ENCODE peak calls at places on chromosomes 5 and 9, in five cellular contexts. C, I, Z, M and K are unnamed samples.

GRCh38 chr9:121699271-121700164 is 48.1 kb downstream of the DAB2IP start:
- DNase-seq in I (peak; percentile 68), Z (peak; percentile 20), M (peak; percentile 77), C (peak; percentile 60), K (peak; percentile 65)

GRCh38 chr9:37033753-37034319 is at the start of gene PAX5:
- DNase-seq in C (no peak), Z (no peak), I (no peak), M (no peak), K (no peak)

GRCh38 chr5:60494144-60494543 is 205.8 kb downstream of the DEPDC1B start:
- DNase-seq in M (no peak), Z (no peak), C (no peak), I (no peak), K (no peak)

GRCh38 chr9:135463140-135463539 is 16.4 kb upstream of the PPP1R26 start:
- DNase-seq in C (peak; percentile 63), M (no peak), Z (no peak), I (no peak), K (no peak)

GRCh38 chr5:14668247-14668646 is 3.7 kb downstream of the OTULIN start:
- DNase-seq in C (no peak), Z (no peak), M (no peak), I (no peak), K (no peak)

GRCh38 chr9:74951725-74952151 is 974 bp downstream of the C9orf40 start:
- DNase-seq in Z (peak; percentile 38), M (peak; percentile 34), C (no peak), I (peak; percentile 55), K (peak; percentile 35)

GRCh38 chr5:127306036-127306435 is 15.4 kb downstream of the MEGF10 start:
- DNase-seq in M (no peak), C (no peak), I (no peak), Z (no peak), K (no peak)

GRCh38 chr5:35369965-35370790 is 139.9 kb upstream of the PRLR start:
- DNase-seq in C (no peak), I (no peak), M (no peak), Z (peak; percentile 76), K (no peak)

GRCh38 chr5:34789021-34789531 is 49.9 kb upstream of the TTC23L start:
- DNase-seq in M (no peak), Z (no peak), I (no peak), C (no peak), K (peak; percentile 70)

GRCh38 chr9:95138474-95138873 is 179.0 kb downstream of the FANCC start:
- DNase-seq in C (no peak), M (no peak), I (no peak), Z (no peak), K (no peak)

GRCh38 chr9:136853596-136854112 is 1.5 kb downstream of the MAMDC4 start:
- DNase-seq in Z (no peak), C (no peak), I (peak; percentile 25), M (peak; percentile 13), K (no peak)

GRCh38 chr5:75361310-75361709 is 24.3 kb downstream of the HMGCR start:
- DNase-seq in C (no peak), Z (no peak), I (no peak), M (no peak), K (no peak)

GRCh38 chr5:8943301-8943700 is 602.6 kb downstream of the SEMA5A start:
- DNase-seq in M (no peak), C (no peak), Z (no peak), I (no peak), K (no peak)

GRCh38 chr5:21159526-21160059 is 1171.6 kb upstream of the CDH18 start:
- DNase-seq in I (no peak), M (no peak), Z (no peak), C (no peak), K (no peak)

GRCh38 chr5:172187118-172188032 is 649 bp downstream of the STK10 start:
- DNase-seq in C (peak; percentile 90), I (peak; percentile 81), Z (peak; percentile 27), M (peak; percentile 58), K (no peak)

GRCh38 chr5:1763960-1764605 is 35.6 kb downstream of the MRPL36 start:
- DNase-seq in Z (no peak), I (no peak), M (no peak), C (peak; percentile 39), K (no peak)

GRCh38 chr5:39639618-39640078 is 214.9 kb upstream of the DAB2 start:
- DNase-seq in I (no peak), M (no peak), C (no peak), Z (no peak), K (no peak)

GRCh38 chr5:150338546-150338945 is 19.0 kb upstream of the TCOF1 start:
- DNase-seq in M (no peak), Z (no peak), C (no peak), I (no peak), K (no peak)

GRCh38 chr9:110835859-110836271 is 167.3 kb downstream of the MUSK start:
- DNase-seq in C (no peak), M (no peak), Z (no peak), I (no peak), K (no peak)

DNA sequence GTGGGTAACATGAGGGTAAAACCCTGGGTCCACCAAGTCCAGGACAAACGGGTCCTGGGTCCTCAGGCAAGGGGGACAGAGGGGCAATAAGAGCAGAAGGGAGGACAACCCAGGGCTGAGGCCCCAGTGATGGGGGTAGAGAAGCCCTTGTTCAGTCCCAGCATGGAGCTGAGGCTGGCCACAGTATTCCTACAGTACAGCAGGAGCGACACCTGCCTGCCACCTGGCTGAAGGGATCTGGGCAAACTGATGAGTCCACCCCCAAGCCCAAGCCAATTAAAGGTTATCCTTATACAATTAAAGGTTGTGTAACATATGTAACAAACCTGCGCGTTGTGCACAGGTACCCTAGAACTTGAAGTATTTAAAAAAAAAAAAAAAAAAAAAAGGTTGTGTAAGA is 97.7 kb upstream of the LRRTM2 start:
- DNase-seq in M (no peak), I (no peak), C (no peak), Z (no peak), K (peak; percentile 38)
- H3K27ac ChIP-seq in M (peak overlapping the region; percentile 85), I (no peak overlapping the region), C (no peak overlapping the region), Z (no peak overlapping the region), K (peak overlapping the region; percentile 30)

GRCh38 chr5:134103998-134104612 is 10.4 kb upstream of the TCF7 start:
- DNase-seq in I (no peak), Z (no peak), M (no peak), C (no peak), K (no peak)
- H3K27ac ChIP-seq in I (no peak overlapping the region), Z (no peak overlapping the region), M (no peak overlapping the region), C (no peak overlapping the region), K (no peak overlapping the region)

GRCh38 chr5:113017891-113018635 is 41.5 kb downstream of the DCP2 start:
- DNase-seq in C (no peak), Z (no peak), I (no peak), M (no peak), K (no peak)
- H3K27ac ChIP-seq in C (no peak overlapping the region), Z (no peak overlapping the region), I (no peak overlapping the region), M (no peak overlapping the region), K (no peak overlapping the region)

DNA sequence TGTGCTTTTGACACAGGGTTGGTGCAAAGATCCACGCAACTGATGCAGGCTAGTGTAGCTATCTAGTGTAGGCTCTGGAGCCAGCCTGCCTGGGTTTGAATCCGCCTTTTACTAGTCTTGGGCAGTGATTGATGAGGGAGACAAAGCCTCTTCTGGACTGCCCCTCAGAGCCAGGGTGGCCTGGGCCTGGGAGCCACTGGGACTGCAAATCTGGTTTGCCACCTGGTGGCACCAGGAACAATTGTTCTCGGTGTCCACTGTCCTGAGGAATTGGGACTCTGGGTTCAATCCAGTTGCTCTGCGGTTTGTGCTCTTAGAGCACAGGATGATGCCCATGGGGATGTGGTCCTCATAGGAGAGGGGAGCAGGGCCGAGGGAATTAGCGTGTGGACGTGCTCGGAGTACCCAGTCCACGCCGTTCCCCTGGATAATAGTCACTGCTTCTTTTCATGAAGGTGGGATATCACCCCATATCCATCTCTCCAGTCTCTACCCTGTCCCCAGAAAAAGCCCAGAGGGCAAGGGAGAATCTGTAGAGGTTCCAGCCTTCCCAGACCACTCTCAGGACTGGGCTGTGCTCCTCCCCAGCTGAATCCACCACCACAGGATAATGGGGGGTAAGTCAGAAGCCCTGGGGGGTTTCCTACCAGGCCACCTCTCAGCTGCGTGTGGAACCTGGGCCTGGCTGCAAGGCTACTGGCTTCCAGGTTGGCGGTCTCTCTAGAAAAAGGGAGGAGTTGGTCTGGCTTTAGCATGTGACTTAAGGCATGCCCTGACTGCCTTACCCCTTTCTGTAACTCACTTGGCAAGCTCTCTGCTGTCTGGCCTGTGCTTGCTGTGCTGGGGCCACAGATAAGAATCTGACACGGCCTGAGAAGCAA is 1.9 kb downstream of the B4GALT7 start:
- DNase-seq in C (peak; percentile 49), I (no peak), Z (no peak), M (no peak), K (no peak)
- H3K27ac ChIP-seq in C (no peak overlapping the region), I (no peak overlapping the region), Z (no peak overlapping the region), M (no peak overlapping the region), K (no peak overlapping the region)

GRCh38 chr5:69276422-69277174 is 41.9 kb downstream of the CDK7 start:
- DNase-seq in Z (no peak), I (no peak), M (no peak), C (no peak), K (no peak)
- H3K27ac ChIP-seq in Z (no peak overlapping the region), I (peak overlapping the region; percentile 14), M (no peak overlapping the region), C (peak overlapping the region; percentile 62), K (no peak overlapping the region)

GRCh38 chr5:55645304-55645703 is 66.8 kb downstream of the SLC38A9 start:
- DNase-seq in C (peak; percentile 47), M (no peak), I (no peak), Z (no peak), K (no peak)
- H3K27ac ChIP-seq in C (peak overlapping the region; percentile 7), M (no peak overlapping the region), I (peak overlapping the region; percentile 41), Z (no peak overlapping the region), K (no peak overlapping the region)

GRCh38 chr5:160188968-160189319 is 40.4 kb upstream of the FABP6 start:
- DNase-seq in C (no peak), I (no peak), M (no peak), Z (no peak), K (no peak)
- H3K27ac ChIP-seq in C (no peak overlapping the region), I (peak overlapping the region; percentile 70), M (peak overlapping the region; percentile 74), Z (no peak overlapping the region), K (no peak overlapping the region)

GRCh38 chr9:88746744-88747398 is 211.9 kb downstream of the NXNL2 start:
- DNase-seq in C (no peak), I (no peak), Z (no peak), M (no peak), K (no peak)
- H3K27ac ChIP-seq in C (peak overlapping the region; percentile 32), I (peak overlapping the region; percentile 65), Z (no peak overlapping the region), M (peak overlapping the region; percentile 85), K (peak overlapping the region; percentile 38)

GRCh38 chr5:100853582-100853981 is 49.5 kb downstream of the ST8SIA4 start:
- DNase-seq in I (no peak), Z (no peak), C (no peak), M (no peak), K (no peak)

GRCh38 chr5:100855295-100855694 is 47.8 kb downstream of the ST8SIA4 start:
- DNase-seq in Z (no peak), I (no peak), C (no peak), M (no peak), K (no peak)

GRCh38 chr5:100852988-100853449 is 50.1 kb downstream of the ST8SIA4 start:
- DNase-seq in M (no peak), C (no peak), I (no peak), Z (no peak), K (no peak)

GRCh38 chr5:100855940-100856339 is 47.1 kb downstream of the ST8SIA4 start:
- DNase-seq in M (no peak), Z (no peak), I (no peak), C (no peak), K (no peak)

GRCh38 chr5:100854594-100854993 is 48.5 kb downstream of the ST8SIA4 start:
- DNase-seq in I (no peak), C (no peak), Z (no peak), M (no peak), K (no peak)
- H3K27ac ChIP-seq in I (peak overlapping the region; percentile 23), C (no peak overlapping the region), Z (no peak overlapping the region), M (peak overlapping the region; percentile 78), K (no peak overlapping the region)